ENCODE peak calls at places on chromosomes 16 and 17, in seven cellular contexts. V, Q, X, L, W, H and A are unnamed samples.

GRCh38 chr16:81904320-81904719 is 107.0 kb downstream of the SDR42E1 start:
- DNase-seq in V (no peak), Q (no peak), X (no peak), L (no peak), W (no peak), H (no peak), A (no peak)

GRCh38 chr16:22665803-22666202 is 148.2 kb upstream of the HS3ST2 start:
- DNase-seq in V (no peak), Q (no peak), X (no peak), L (no peak), W (no peak), H (no peak), A (no peak)

GRCh38 chr16:66970775-66971725 is 10.0 kb downstream of the CES3 start:
- DNase-seq in V (peak; percentile 80), Q (no peak), X (no peak), L (peak; percentile 54), W (no peak), H (peak; percentile 11), A (no peak)

GRCh38 chr17:17494499-17495447 is 1.4 kb downstream of the RASD1 start:
- DNase-seq in V (peak; percentile 37), Q (peak; percentile 78), X (peak; percentile 82), L (peak; percentile 47), W (no peak), H (no peak), A (no peak)

GRCh38 chr16:54286330-54287017 is at the start of gene IRX3:
- DNase-seq in V (peak; percentile 4), Q (peak; percentile 93), X (peak; percentile 96), L (peak; percentile 90), W (no peak), H (no peak), A (peak; percentile 46)

GRCh38 chr16:15907863-15908478 is 19.6 kb upstream of the CEP20 start:
- DNase-seq in V (peak; percentile 11), Q (no peak), X (peak; percentile 91), L (peak; percentile 45), W (peak; percentile 98), H (no peak), A (no peak)

GRCh38 chr17:82006468-82007227 is 16.0 kb downstream of the CENPX start:
- DNase-seq in V (peak; percentile 82), Q (no peak), X (no peak), L (peak; percentile 56), W (no peak), H (no peak), A (no peak)

GRCh38 chr17:55845385-55845784 is 94.5 kb downstream of the PCTP start:
- DNase-seq in V (peak; percentile 20), Q (peak; percentile 76), X (peak; percentile 85), L (peak; percentile 47), W (no peak), H (no peak), A (no peak)

GRCh38 chr16:86823125-86823524 is 244.8 kb downstream of the FOXL1 start:
- DNase-seq in V (no peak), Q (no peak), X (no peak), L (no peak), W (no peak), H (no peak), A (no peak)

GRCh38 chr16:77652399-77652798 is 69.9 kb upstream of the NUDT7 start:
- DNase-seq in V (no peak), Q (no peak), X (no peak), L (peak; percentile 64), W (no peak), H (no peak), A (no peak)

GRCh38 chr16:86316967-86317616 is 193.2 kb upstream of the FOXF1 start:
- DNase-seq in V (no peak), Q (no peak), X (no peak), L (no peak), W (no peak), H (no peak), A (no peak)

GRCh38 chr17:81455387-81455786 is 57.2 kb downstream of the ACTG1 start:
- DNase-seq in V (no peak), Q (no peak), X (no peak), L (no peak), W (no peak), H (no peak), A (no peak)

GRCh38 chr17:67689534-67690177 is 28.1 kb upstream of the NOL11 start:
- DNase-seq in V (peak; percentile 66), Q (no peak), X (peak; percentile 71), L (peak; percentile 76), W (peak; percentile 80), H (peak; percentile 21), A (peak; percentile 23)

GRCh38 chr16:1034230-1035065 is 38.1 kb upstream of the SSTR5 start:
- DNase-seq in V (no peak), Q (no peak), X (no peak), L (no peak), W (no peak), H (no peak), A (no peak)

GRCh38 chr17:39235555-39236221 is 9.9 kb upstream of the STAC2 start:
- DNase-seq in V (peak; percentile 57), Q (peak; percentile 39), X (peak; percentile 93), L (peak; percentile 67), W (peak; percentile 86), H (no peak), A (no peak)

GRCh38 chr17:3534881-3535252 is 22.7 kb downstream of the TRPV3 start:
- DNase-seq in V (peak; percentile 10), Q (no peak), X (peak; percentile 80), L (peak; percentile 61), W (no peak), H (no peak), A (no peak)

GRCh38 chr16:68357923-68358322 is 47.1 kb downstream of the PRMT7 start:
- DNase-seq in V (no peak), Q (no peak), X (no peak), L (no peak), W (no peak), H (no peak), A (no peak)

GRCh38 chr17:10635290-10635689 is 21.8 kb downstream of the MYH3 start:
- DNase-seq in V (no peak), Q (no peak), X (no peak), L (no peak), W (no peak), H (no peak), A (no peak)

GRCh38 chr17:17609121-17609520 is 17.6 kb upstream of the PEMT start:
- DNase-seq in V (no peak), Q (no peak), X (no peak), L (no peak), W (peak; percentile 47), H (no peak), A (no peak)

GRCh38 chr16:81754810-81755209 is 24.3 kb upstream of the PLCG2 start:
- DNase-seq in V (no peak), Q (no peak), X (no peak), L (no peak), W (no peak), H (no peak), A (no peak)

GRCh38 chr17:38511126-38512108 is 83.2 kb downstream of the ARHGAP23 start:
- DNase-seq in V (peak; percentile 71), Q (no peak), X (peak; percentile 67), L (peak; percentile 59), W (no peak), H (no peak), A (no peak)

GRCh38 chr17:73290399-73291259 is 21.2 kb downstream of the CDC42EP4 start:
- DNase-seq in V (no peak), Q (no peak), X (no peak), L (no peak), W (no peak), H (no peak), A (no peak)

GRCh38 chr17:66547170-66547865 is 244.9 kb downstream of the PRKCA start:
- DNase-seq in V (no peak), Q (no peak), X (no peak), L (peak; percentile 54), W (no peak), H (no peak), A (no peak)

GRCh38 chr16:89688395-89688794 is 1.9 kb downstream of the CDK10 start:
- DNase-seq in V (no peak), Q (no peak), X (no peak), L (no peak), W (no peak), H (no peak), A (no peak)

GRCh38 chr16:16158741-16159374 is 64.4 kb downstream of the ABCC6 start:
- DNase-seq in V (peak; percentile 21), Q (no peak), X (no peak), L (peak; percentile 27), W (no peak), H (no peak), A (no peak)

GRCh38 chr16:84704253-84704652 is 4.5 kb downstream of the USP10 start:
- DNase-seq in V (no peak), Q (no peak), X (no peak), L (no peak), W (no peak), H (no peak), A (no peak)
- H3K4me3 ChIP-seq in V (no peak overlapping the region), Q (no peak overlapping the region), X (no peak overlapping the region), L (no peak overlapping the region), W (no peak overlapping the region), H (no peak overlapping the region), A (no peak overlapping the region)

GRCh38 chr16:57801856-57802634 is at the start of gene KIFC3:
- DNase-seq in V (peak; percentile 72), Q (peak; percentile 92), X (peak; percentile 85), L (peak; percentile 56), W (peak; percentile 12), H (no peak), A (no peak)
- H3K4me3 ChIP-seq in V (peak within 1 kb of the TSS; percentile 84), Q (peak within 1 kb of the TSS; percentile 60), X (peak within 1 kb of the TSS; percentile 64), L (peak within 1 kb of the TSS; percentile 67), W (no peak within 1 kb of the TSS), H (peak within 1 kb of the TSS; percentile 78), A (peak within 1 kb of the TSS; percentile 72)

GRCh38 chr17:79987187-79987889 is 48.3 kb downstream of the TBC1D16 start:
- DNase-seq in V (no peak), Q (no peak), X (peak; percentile 65), L (peak; percentile 21), W (no peak), H (no peak), A (no peak)

GRCh38 chr17:79987890-79988162 is 47.8 kb downstream of the TBC1D16 start:
- DNase-seq in V (no peak), Q (no peak), X (no peak), L (no peak), W (no peak), H (no peak), A (no peak)

GRCh38 chr17:79989106-79989835 is 46.4 kb downstream of the TBC1D16 start:
- DNase-seq in V (no peak), Q (no peak), X (peak; percentile 66), L (no peak), W (no peak), H (no peak), A (no peak)

GRCh38 chr17:79986441-79987186 is 49.1 kb downstream of the TBC1D16 start:
- DNase-seq in V (peak; percentile 67), Q (no peak), X (peak; percentile 46), L (peak; percentile 68), W (no peak), H (no peak), A (no peak)

GRCh38 chr17:79988163-79988971 is 47.3 kb downstream of the TBC1D16 start:
- DNase-seq in V (peak; percentile 89), Q (no peak), X (peak; percentile 60), L (peak; percentile 91), W (no peak), H (peak; percentile 55), A (no peak)
- H3K4me3 ChIP-seq in V (peak overlapping the region; percentile 17), Q (no peak overlapping the region), X (no peak overlapping the region), L (peak overlapping the region; percentile 8), W (no peak overlapping the region), H (peak overlapping the region; percentile 37), A (no peak overlapping the region)

DNA sequence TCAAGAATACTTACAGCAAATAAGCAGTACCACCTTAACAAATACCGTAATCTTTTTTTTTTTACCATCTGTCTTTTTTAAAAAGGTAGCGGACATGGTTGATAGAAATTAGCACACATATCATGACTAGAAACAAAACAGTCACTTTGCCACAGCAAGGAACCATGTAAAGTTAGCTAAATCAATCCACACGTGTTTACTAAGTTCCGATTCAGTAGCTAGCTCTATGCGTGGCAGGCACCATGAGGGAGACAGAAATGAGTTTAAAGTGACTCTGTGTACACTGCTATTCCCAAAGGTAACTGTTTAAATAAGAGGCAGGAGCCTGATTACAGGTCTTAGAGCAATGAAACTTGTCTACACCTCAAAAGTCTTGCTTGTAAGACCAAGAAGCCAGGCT is 108.6 kb downstream of the XYLT1 start:
- DNase-seq in V (no peak), Q (no peak), X (no peak), L (no peak), W (no peak), H (no peak), A (no peak)
- H3K4me3 ChIP-seq in V (no peak overlapping the region), Q (no peak overlapping the region), X (no peak overlapping the region), L (no peak overlapping the region), W (no peak overlapping the region), H (no peak overlapping the region), A (no peak overlapping the region)